ENCODE peak calls at places on chromosomes 16 and 17, in six cellular contexts. One of them, this sample, is unnamed.

GRCh38 chr17:57080708-57081107 is 4.3 kb upstream of the AKAP1 start:
- DNase-seq in H9: no peak
- DNase-seq in H1: no peak
- DNase-seq in IMR-90: peak; percentile 13
- DNase-seq in mesendoderm: no peak
- DNase-seq in mesenchymal stem cell: no peak
- DNase-seq in this sample: no peak

GRCh38 chr16:5918553-5919127 is 821.0 kb upstream of the EEF2KMT start:
- DNase-seq in H9: peak; percentile 70
- DNase-seq in H1: peak; percentile 78
- DNase-seq in IMR-90: no peak
- DNase-seq in mesendoderm: peak; percentile 77
- DNase-seq in mesenchymal stem cell: no peak
- DNase-seq in this sample: no peak

GRCh38 chr16:57607676-57608461 is 20.6 kb upstream of the ADGRG1 start:
- DNase-seq in H9: peak; percentile 11
- DNase-seq in H1: no peak
- DNase-seq in IMR-90: no peak
- DNase-seq in mesendoderm: no peak
- DNase-seq in mesenchymal stem cell: no peak
- DNase-seq in this sample: no peak

GRCh38 chr16:78230832-78231231 is 131.4 kb downstream of the WWOX start:
- DNase-seq in H9: no peak
- DNase-seq in H1: no peak
- DNase-seq in IMR-90: peak; percentile 8
- DNase-seq in mesendoderm: no peak
- DNase-seq in mesenchymal stem cell: peak; percentile 46
- DNase-seq in this sample: no peak

GRCh38 chr17:63450551-63450950 is 4.4 kb upstream of the CYB561 start:
- DNase-seq in H9: no peak
- DNase-seq in H1: no peak
- DNase-seq in IMR-90: peak; percentile 34
- DNase-seq in mesendoderm: no peak
- DNase-seq in mesenchymal stem cell: no peak
- DNase-seq in this sample: no peak

GRCh38 chr17:77862890-77863813 is 95.4 kb upstream of the TNRC6C start:
- DNase-seq in H9: no peak
- DNase-seq in H1: no peak
- DNase-seq in IMR-90: no peak
- DNase-seq in mesendoderm: no peak
- DNase-seq in mesenchymal stem cell: no peak
- DNase-seq in this sample: no peak

GRCh38 chr16:24139282-24139681 is 116.9 kb upstream of the CACNG3 start:
- DNase-seq in H9: peak; percentile 66
- DNase-seq in H1: no peak
- DNase-seq in IMR-90: no peak
- DNase-seq in mesendoderm: peak; percentile 97
- DNase-seq in mesenchymal stem cell: no peak
- DNase-seq in this sample: no peak

GRCh38 chr17:60557805-60558204 is 31.8 kb upstream of the APPBP2 start:
- DNase-seq in H9: no peak
- DNase-seq in H1: no peak
- DNase-seq in IMR-90: no peak
- DNase-seq in mesendoderm: peak; percentile 28
- DNase-seq in mesenchymal stem cell: no peak
- DNase-seq in this sample: no peak

GRCh38 chr17:66211047-66211810 is 18.0 kb downstream of the APOH start:
- DNase-seq in H9: no peak
- DNase-seq in H1: no peak
- DNase-seq in IMR-90: no peak
- DNase-seq in mesendoderm: no peak
- DNase-seq in mesenchymal stem cell: no peak
- DNase-seq in this sample: no peak

GRCh38 chr17:66220079-66220835 is 9.0 kb downstream of the APOH start:
- DNase-seq in H9: no peak
- DNase-seq in H1: no peak
- DNase-seq in IMR-90: no peak
- DNase-seq in mesendoderm: no peak
- DNase-seq in mesenchymal stem cell: no peak
- DNase-seq in this sample: no peak

GRCh38 chr17:66215529-66215911 is 13.7 kb downstream of the APOH start:
- DNase-seq in H9: no peak
- DNase-seq in H1: no peak
- DNase-seq in IMR-90: no peak
- DNase-seq in mesendoderm: no peak
- DNase-seq in mesenchymal stem cell: no peak
- DNase-seq in this sample: no peak

GRCh38 chr17:66210208-66210574 is 18.3 kb upstream of the CEP112 start:
- DNase-seq in H9: no peak
- DNase-seq in H1: no peak
- DNase-seq in IMR-90: no peak
- DNase-seq in mesendoderm: no peak
- DNase-seq in mesenchymal stem cell: no peak
- DNase-seq in this sample: no peak

GRCh38 chr17:66214893-66215528 is 14.2 kb downstream of the APOH start:
- DNase-seq in H9: no peak
- DNase-seq in H1: no peak
- DNase-seq in IMR-90: no peak
- DNase-seq in mesendoderm: no peak
- DNase-seq in mesenchymal stem cell: no peak
- DNase-seq in this sample: no peak
- H2BK15ac ChIP-seq in H9: no peak overlapping the region
- H2BK15ac ChIP-seq in H1: no peak overlapping the region
- H2BK15ac ChIP-seq in IMR-90: no peak overlapping the region
- H2BK15ac ChIP-seq in mesendoderm: no peak overlapping the region
- H2BK15ac ChIP-seq in mesenchymal stem cell: no peak overlapping the region
- H2BK15ac ChIP-seq in this sample: no peak overlapping the region

GRCh38 chr17:47848198-47848513 is 2.8 kb downstream of the SP6 start:
- DNase-seq in H9: no peak
- DNase-seq in H1: no peak
- DNase-seq in IMR-90: no peak
- DNase-seq in mesendoderm: no peak
- DNase-seq in mesenchymal stem cell: no peak
- DNase-seq in this sample: no peak
- H3K18ac ChIP-seq in H9: no peak overlapping the region
- H3K18ac ChIP-seq in H1: no peak overlapping the region
- H3K18ac ChIP-seq in IMR-90: no peak overlapping the region
- H3K18ac ChIP-seq in mesendoderm: no peak overlapping the region
- H3K18ac ChIP-seq in mesenchymal stem cell: no peak overlapping the region
- H3K18ac ChIP-seq in this sample: peak overlapping the region; percentile 80

DNA sequence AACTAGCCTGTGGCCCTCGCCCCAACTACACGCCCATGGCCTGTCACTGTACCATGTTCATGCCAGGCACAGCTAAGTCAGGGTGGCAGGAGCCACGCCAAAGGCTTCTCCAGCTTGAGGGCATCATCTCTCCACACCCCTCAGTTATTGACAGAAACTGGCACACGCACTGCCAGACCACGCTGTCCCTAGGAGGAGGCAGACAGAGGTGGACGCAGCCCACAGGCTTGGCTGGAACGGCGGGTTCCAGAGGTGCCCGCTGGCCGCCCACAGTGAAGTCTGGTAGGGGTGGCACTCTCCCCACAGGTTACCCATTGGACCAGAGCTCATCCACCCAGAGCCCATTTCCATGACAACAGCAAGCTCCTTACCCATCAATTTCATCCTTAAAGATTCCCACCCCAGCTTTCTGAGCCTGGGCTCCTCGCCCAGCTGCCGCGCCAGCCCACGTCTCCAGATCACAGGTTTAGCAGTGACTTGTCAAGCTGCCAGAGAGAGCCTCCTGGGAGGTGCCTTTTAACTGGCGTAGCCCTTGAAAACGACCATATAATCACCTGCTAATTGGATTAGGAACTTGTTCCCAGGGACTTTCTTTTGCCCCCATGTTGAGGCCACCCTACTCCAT is 27.9 kb downstream of the RPRML start:
- DNase-seq in H9: no peak
- DNase-seq in H1: no peak
- DNase-seq in IMR-90: no peak
- DNase-seq in mesendoderm: peak; percentile 79
- DNase-seq in mesenchymal stem cell: no peak
- DNase-seq in this sample: no peak
- H2BK15ac ChIP-seq in H9: no peak overlapping the region
- H2BK15ac ChIP-seq in H1: no peak overlapping the region
- H2BK15ac ChIP-seq in IMR-90: no peak overlapping the region
- H2BK15ac ChIP-seq in mesendoderm: no peak overlapping the region
- H2BK15ac ChIP-seq in mesenchymal stem cell: no peak overlapping the region
- H2BK15ac ChIP-seq in this sample: peak overlapping the region; percentile 21

DNA sequence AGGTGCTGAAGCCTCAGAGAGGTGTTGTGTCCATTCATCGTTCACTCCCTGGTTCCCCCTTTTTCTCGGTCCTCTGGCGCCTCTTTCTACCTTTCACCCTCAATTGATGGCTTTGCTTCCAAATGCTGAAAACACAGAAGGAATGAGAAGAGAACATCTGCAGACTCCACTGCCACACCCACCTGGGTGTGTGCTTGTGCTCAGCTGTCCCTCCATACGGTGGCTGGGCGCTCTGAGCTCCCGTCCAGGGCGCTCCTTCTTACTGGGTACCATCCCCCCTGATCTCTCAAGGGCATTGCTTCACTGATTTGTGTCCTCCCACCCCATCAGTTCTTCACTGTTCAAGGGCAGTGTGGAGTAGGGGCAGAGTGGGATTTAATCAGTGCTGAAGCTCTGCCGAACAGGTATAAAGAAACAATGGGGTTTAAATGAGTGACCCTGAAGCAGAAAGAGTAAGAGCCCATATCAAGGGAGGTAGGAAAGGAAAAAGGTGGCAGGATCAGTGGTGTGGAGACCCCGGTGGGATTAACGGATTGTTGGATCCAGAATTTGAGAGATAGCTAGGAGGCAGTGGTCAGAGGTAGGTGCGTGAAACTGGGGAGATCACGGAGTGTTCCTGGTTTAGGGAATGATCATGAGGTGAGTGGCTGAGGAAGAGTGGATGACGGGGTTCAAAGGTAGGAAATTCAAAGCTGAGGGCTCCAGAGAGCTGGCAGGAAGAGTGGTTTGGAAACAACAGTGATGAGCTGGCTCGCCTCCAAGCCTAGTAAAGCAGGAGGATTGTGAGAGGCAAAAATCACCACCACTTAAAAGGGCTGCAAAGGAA is 40.8 kb downstream of the MRTFB start:
- DNase-seq in H9: no peak
- DNase-seq in H1: no peak
- DNase-seq in IMR-90: no peak
- DNase-seq in mesendoderm: no peak
- DNase-seq in mesenchymal stem cell: no peak
- DNase-seq in this sample: no peak
- H3K18ac ChIP-seq in H9: no peak overlapping the region
- H3K18ac ChIP-seq in H1: no peak overlapping the region
- H3K18ac ChIP-seq in IMR-90: no peak overlapping the region
- H3K18ac ChIP-seq in mesendoderm: no peak overlapping the region
- H3K18ac ChIP-seq in mesenchymal stem cell: no peak overlapping the region
- H3K18ac ChIP-seq in this sample: no peak overlapping the region

GRCh38 chr17:45961206-45961605 is 37.8 kb upstream of the STH start:
- DNase-seq in H9: no peak
- DNase-seq in H1: no peak
- DNase-seq in IMR-90: no peak
- DNase-seq in mesendoderm: no peak
- DNase-seq in mesenchymal stem cell: no peak
- DNase-seq in this sample: no peak
- H2BK15ac ChIP-seq in H9: no peak overlapping the region
- H2BK15ac ChIP-seq in H1: no peak overlapping the region
- H2BK15ac ChIP-seq in IMR-90: no peak overlapping the region
- H2BK15ac ChIP-seq in mesendoderm: no peak overlapping the region
- H2BK15ac ChIP-seq in mesenchymal stem cell: no peak overlapping the region
- H2BK15ac ChIP-seq in this sample: no peak overlapping the region